ENCODE peak calls at places on chromosomes 7 and 10, in six cellular contexts. X, F, V, H, U and D are unnamed samples.

GRCh38 chr7:137772221-137772620 is 74.6 kb downstream of the DGKI start:
- DNase-seq in F (no peak), H (peak), U (no peak), X (no peak), V (no peak), D (no peak)

GRCh38 chr7:45990276-45990675 is 69.2 kb upstream of the IGFBP3 start:
- DNase-seq in H (no peak), X (no peak), U (no peak), F (no peak), V (no peak), D (no peak)

GRCh38 chr10:31341552-31341951 is 22.5 kb downstream of the ZEB1 start:
- DNase-seq in X (no peak), V (no peak), F (no peak), H (no peak), U (no peak), D (no peak)

GRCh38 chr10:23293973-23294372 is 50.6 kb downstream of the C10orf67 start:
- DNase-seq in V (no peak), U (no peak), F (no peak), H (no peak), X (no peak), D (no peak)

GRCh38 chr7:136359333-136359903 is 382.3 kb upstream of the MTPN start:
- DNase-seq in X (no peak), U (no peak), V (no peak), F (no peak), H (no peak), D (no peak)

GRCh38 chr7:144738708-144739314 is 97.0 kb downstream of the TPK1 start:
- DNase-seq in V (no peak), X (peak), U (peak), H (peak), F (peak), D (no peak)

GRCh38 chr7:121480058-121480457 is 84.0 kb upstream of the FAM3C start:
- DNase-seq in H (no peak), V (no peak), U (no peak), F (peak), X (no peak), D (no peak)

GRCh38 chr10:43041422-43042342 is 35.2 kb upstream of the RET start:
- DNase-seq in F (no peak), H (no peak), X (no peak), V (no peak), U (no peak), D (no peak)

GRCh38 chr10:104498345-104498955 is 142.6 kb upstream of the SORCS3 start:
- DNase-seq in H (no peak), X (no peak), V (no peak), U (no peak), F (peak), D (no peak)

GRCh38 chr7:55130554-55131198 is 111.9 kb downstream of the EGFR start:
- DNase-seq in F (no peak), H (peak), X (no peak), U (peak), V (peak), D (no peak)

GRCh38 chr10:120451968-120452367 is 5.1 kb upstream of the PLPP4 start:
- DNase-seq in V (no peak), H (no peak), F (no peak), U (no peak), X (no peak), D (no peak)

GRCh38 chr10:17854044-17854652 is 45.0 kb downstream of the MRC1 start:
- DNase-seq in F (no peak), V (no peak), X (no peak), H (no peak), U (no peak), D (no peak)

GRCh38 chr7:29841926-29842671 is 35.8 kb downstream of the WIPF3 start:
- DNase-seq in X (no peak), H (no peak), U (no peak), F (peak), V (no peak), D (no peak)

GRCh38 chr7:22193361-22194016 is 163.5 kb downstream of the RAPGEF5 start:
- DNase-seq in X (no peak), H (peak), U (peak), V (peak), F (peak), D (no peak)

GRCh38 chr7:121003986-121004685 is 15.6 kb downstream of the CPED1 start:
- DNase-seq in V (no peak), H (no peak), X (no peak), U (no peak), F (peak), D (no peak)